ENCODE peak calls at places on chromosomes 1 and 21, in seven cellular contexts. Y is GM12865, Q is coronary artery, A is foreskin fibroblast, K is nephron progenitor cell, R is Calu3, I is HFFc6. P is an unnamed sample.

GRCh38 chr1:210361665-210362064 is 33.0 kb downstream of the HHAT start:
- DNase-seq in Y (no peak), Q (no peak), A (no peak), K (no peak), R (no peak), I (no peak), P (no peak)

GRCh38 chr1:7425229-7425628 is 345.9 kb upstream of the VAMP3 start:
- DNase-seq in Y (no peak), Q (no peak), A (no peak), K (no peak), R (no peak), I (no peak), P (no peak)

GRCh38 chr1:175192111-175192629 is 406 bp downstream of the KIAA0040 start:
- DNase-seq in Y (peak), Q (no peak), A (peak), K (peak), R (peak), I (no peak), P (no peak)

GRCh38 chr21:33622253-33622652 is 19.3 kb downstream of the CRYZL1 start:
- DNase-seq in Y (no peak), Q (no peak), A (no peak), K (no peak), R (no peak), I (no peak), P (no peak)

GRCh38 chr21:41769106-41769505 is 2.3 kb upstream of the RIPK4 start:
- DNase-seq in Y (no peak), Q (peak), A (no peak), K (no peak), R (no peak), I (no peak), P (no peak)

GRCh38 chr1:54940027-54940426 is 40.4 kb upstream of the TMEM61 start:
- DNase-seq in Y (no peak), Q (no peak), A (peak), K (no peak), R (no peak), I (peak), P (no peak)

GRCh38 chr1:56686171-56686570 is 41.1 kb downstream of the PRKAA2 start:
- DNase-seq in Y (no peak), Q (no peak), A (peak), K (no peak), R (no peak), I (peak), P (no peak)

GRCh38 chr1:91555821-91556531 is 55.3 kb downstream of the CDC7 start:
- DNase-seq in Y (peak), Q (no peak), A (peak), K (no peak), R (no peak), I (peak), P (no peak)

GRCh38 chr1:233105225-233105624 is 154.8 kb downstream of the NTPCR start:
- DNase-seq in Y (no peak), Q (no peak), A (peak), K (no peak), R (no peak), I (no peak), P (no peak)

GRCh38 chr1:172585348-172585747 is 52.4 kb downstream of the SUCO start:
- DNase-seq in Y (no peak), Q (no peak), A (peak), K (no peak), R (no peak), I (peak), P (no peak)

GRCh38 chr1:62689524-62689923 is 1.3 kb upstream of the DOCK7 start:
- DNase-seq in Y (peak), Q (no peak), A (peak), K (no peak), R (no peak), I (peak), P (no peak)

GRCh38 chr21:42071146-42071737 is at the start of gene UMODL1:
- DNase-seq in Y (no peak), Q (no peak), A (no peak), K (no peak), R (no peak), I (no peak), P (no peak)

GRCh38 chr1:111214086-111214801 is 13.3 kb upstream of the CHI3L2 start:
- DNase-seq in Y (peak), Q (no peak), A (no peak), K (no peak), R (no peak), I (no peak), P (no peak)

GRCh38 chr1:160219062-160219929 is 14.1 kb downstream of the PEA15 start:
- DNase-seq in Y (peak), Q (no peak), A (peak), K (peak), R (peak), I (peak), P (no peak)

DNA sequence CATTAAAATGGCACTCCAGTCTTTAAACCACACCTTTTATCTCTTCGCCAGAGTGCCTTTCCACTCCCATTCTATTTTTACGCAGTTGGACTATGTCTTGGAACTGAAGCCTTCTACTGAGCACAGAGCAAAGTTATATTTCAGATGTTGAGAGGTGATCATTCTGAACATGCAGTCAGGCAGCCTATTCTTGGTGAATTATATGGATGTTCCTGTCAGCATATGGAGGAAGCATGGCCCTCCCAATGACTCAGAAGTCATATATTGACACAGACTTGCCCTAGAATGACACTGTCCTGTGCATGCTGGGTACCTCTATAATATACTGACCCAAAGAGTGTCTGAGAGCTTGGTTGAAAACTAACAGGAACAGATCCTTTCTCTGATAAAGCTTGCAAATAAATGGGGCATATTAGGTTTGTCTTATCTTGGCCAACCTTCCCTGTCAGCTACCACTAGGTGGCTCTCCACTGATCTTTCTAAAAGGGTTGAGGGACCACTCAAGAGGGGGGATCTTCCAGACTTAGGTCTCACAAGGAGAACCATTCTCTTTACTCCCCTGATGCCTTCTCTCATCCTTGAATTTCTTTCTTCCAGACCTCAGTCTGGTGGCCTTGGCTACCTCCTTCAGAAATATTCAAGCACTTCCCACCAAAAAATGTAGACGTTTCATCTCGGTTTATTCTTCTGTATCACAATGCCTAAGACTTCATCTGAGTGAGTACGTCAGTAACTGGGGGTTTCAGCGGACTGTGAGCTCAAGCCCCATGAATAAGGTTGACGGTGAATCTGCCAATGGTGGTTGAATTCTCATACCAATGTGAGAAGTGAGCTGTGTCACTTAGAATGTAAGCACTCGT is 11.8 kb upstream of the ALG14 start:
- DNase-seq in Y (peak), Q (no peak), A (peak), K (peak), R (peak), I (peak), P (no peak)
- TF ChIP-seq CTCF in Y (peak), Q (no peak), A (peak), K (peak), R (peak), I (peak), P (peak)

GRCh38 chr1:2406451-2407041 is 5.8 kb downstream of the PEX10 start:
- DNase-seq in Y (no peak), Q (no peak), A (no peak), K (no peak), R (no peak), I (no peak), P (no peak)
- TF ChIP-seq CTCF in Y (no peak), Q (no peak), A (no peak), K (no peak), R (no peak), I (peak), P (peak)

DNA sequence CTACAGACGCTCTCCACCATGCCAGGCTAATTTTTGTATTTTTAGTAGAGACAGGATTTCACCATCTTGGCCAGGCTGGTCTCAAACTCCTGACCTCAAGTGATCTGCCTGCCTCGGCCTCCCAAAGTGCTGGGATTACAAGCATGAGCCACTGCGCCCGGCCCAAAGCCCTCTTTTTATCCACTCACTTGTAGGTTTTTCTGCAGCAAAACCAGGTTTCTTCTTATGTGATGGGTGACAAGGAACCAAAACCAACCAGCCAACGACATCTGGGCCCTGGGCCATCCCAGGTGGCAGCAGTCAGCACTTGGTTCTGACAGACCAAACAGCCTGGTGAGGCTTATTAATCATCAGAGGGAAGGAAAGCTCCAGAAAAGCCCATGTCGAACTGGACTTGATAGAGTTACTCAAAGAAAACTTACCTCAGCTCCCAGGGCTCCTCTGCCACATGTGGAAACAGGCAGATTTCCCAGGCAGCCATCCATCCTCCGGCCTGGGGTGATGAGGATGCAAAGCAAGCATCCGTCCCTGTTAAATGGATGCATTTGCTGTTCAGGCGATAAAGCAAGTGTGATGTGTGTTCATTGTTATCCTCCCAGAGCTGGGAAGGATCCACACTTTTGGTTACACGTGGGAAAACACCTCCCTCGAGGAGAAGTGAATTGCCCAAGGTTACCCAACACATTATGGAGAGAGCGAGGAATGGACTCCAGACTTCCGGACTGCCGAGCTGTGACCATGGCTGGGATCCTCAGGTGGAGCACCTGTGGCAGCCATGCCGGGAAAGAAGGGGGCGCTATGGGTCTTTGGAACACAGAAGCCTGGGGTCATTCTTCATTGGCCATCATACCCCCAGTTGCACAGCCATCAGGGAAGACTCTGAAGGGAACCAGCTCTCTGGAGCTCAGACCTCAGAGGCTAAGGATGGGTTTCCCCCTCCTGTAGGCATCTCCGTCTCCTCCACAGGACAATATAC is 118.8 kb downstream of the HUNK start:
- DNase-seq in Y (no peak), Q (no peak), A (no peak), K (no peak), R (no peak), I (no peak), P (no peak)
- TF ChIP-seq CTCF in Y (no peak), Q (no peak), A (no peak), K (no peak), R (no peak), I (no peak), P (no peak)

GRCh38 chr21:37936010-37936785 is 19.9 kb upstream of the KCNJ6 start:
- DNase-seq in Y (no peak), Q (no peak), A (no peak), K (no peak), R (no peak), I (no peak), P (no peak)

GRCh38 chr21:37937668-37938067 is 21.4 kb upstream of the KCNJ6 start:
- DNase-seq in Y (no peak), Q (no peak), A (no peak), K (no peak), R (no peak), I (no peak), P (no peak)

GRCh38 chr21:37939251-37939650 is 23.0 kb upstream of the KCNJ6 start:
- DNase-seq in Y (no peak), Q (no peak), A (no peak), K (no peak), R (no peak), I (no peak), P (no peak)

GRCh38 chr21:37944492-37944891 is 28.2 kb upstream of the KCNJ6 start:
- DNase-seq in Y (no peak), Q (no peak), A (no peak), K (no peak), R (no peak), I (no peak), P (no peak)

GRCh38 chr21:37939838-37940237 is 23.6 kb upstream of the KCNJ6 start:
- DNase-seq in Y (no peak), Q (no peak), A (no peak), K (no peak), R (no peak), I (no peak), P (no peak)
- TF ChIP-seq CTCF in Y (no peak), Q (no peak), A (no peak), K (no peak), R (no peak), I (no peak), P (no peak)

GRCh38 chr1:182718311-182718710 is 33.9 kb upstream of the RGS8 start:
- DNase-seq in Y (peak), Q (no peak), A (no peak), K (no peak), R (no peak), I (no peak), P (no peak)

GRCh38 chr1:182716740-182717720 is 32.6 kb upstream of the RGS8 start:
- DNase-seq in Y (peak), Q (no peak), A (no peak), K (no peak), R (no peak), I (no peak), P (no peak)

GRCh38 chr1:182721525-182721924 is 37.1 kb upstream of the RGS8 start:
- DNase-seq in Y (no peak), Q (no peak), A (no peak), K (no peak), R (no peak), I (no peak), P (no peak)

GRCh38 chr1:182723195-182723594 is 38.8 kb upstream of the RGS8 start:
- DNase-seq in Y (no peak), Q (no peak), A (no peak), K (no peak), R (no peak), I (no peak), P (no peak)

GRCh38 chr1:182720465-182720864 is 36.1 kb upstream of the RGS8 start:
- DNase-seq in Y (no peak), Q (no peak), A (peak), K (no peak), R (peak), I (peak), P (no peak)
- TF ChIP-seq CTCF in Y (no peak), Q (no peak), A (peak), K (peak), R (peak), I (peak), P (peak)

DNA sequence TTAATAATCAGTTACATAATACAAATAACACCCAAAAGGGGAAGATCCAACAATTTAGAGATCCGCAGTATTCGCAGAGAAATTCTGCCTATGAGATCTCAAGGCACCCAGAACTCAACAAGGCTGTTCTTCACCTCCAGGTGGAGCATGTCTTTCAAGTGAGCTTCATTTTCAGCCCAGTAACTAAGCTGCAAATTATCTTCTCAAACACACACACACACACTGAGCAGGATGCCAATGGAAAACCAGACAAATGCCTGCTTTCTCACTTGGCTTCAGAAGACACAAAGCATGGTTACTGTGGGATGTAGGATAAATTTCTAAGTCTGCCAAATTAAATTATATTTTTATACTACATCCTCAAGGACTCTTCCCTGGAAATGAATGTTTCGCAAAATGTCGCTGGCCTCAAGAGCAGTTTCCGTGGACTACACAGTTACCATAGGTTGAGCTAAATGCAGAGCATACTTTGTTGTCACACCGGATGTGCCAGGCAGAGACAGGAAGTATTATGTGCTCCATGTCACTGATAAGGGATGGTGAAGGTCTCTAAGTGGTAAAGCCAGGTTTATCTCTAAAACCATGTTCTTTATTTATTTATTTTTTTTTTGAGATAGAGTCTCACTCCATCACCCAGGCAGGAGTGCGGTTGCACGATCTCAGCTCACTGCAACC is 30.3 kb downstream of the UBR4 start:
- DNase-seq in Y (peak), Q (no peak), A (peak), K (no peak), R (no peak), I (peak), P (no peak)
- TF ChIP-seq CTCF in Y (peak), Q (no peak), A (peak), K (no peak), R (no peak), I (peak), P (peak)

DNA sequence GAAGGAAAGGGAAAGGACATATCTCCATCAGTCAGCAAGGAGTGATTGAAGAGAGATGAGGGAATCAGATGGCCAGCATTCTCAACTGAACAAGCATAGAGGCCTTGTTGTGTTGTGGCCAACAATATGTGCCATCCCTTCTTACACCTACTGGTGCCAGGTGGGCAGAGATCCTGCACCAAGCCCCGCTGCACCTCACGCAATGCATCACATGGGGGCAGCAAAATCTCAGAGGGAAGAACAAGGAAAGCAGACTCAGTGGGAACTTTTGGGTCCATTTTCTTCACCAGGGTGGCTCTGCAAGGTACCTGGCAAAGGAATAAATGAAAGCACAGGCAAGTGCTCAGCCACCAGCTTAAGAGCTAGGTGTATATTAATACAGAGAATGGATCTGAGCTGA is 33.2 kb downstream of the HSD3B2 start:
- DNase-seq in Y (peak), Q (no peak), A (no peak), K (no peak), R (peak), I (no peak), P (no peak)
- TF ChIP-seq CTCF in Y (no peak), Q (no peak), A (no peak), K (no peak), R (no peak), I (peak), P (peak)

GRCh38 chr1:206909883-206910318 is 11.8 kb downstream of the FCMR start:
- DNase-seq in Y (no peak), Q (no peak), A (no peak), K (no peak), R (no peak), I (no peak), P (no peak)

GRCh38 chr1:206905295-206906164 is 8.3 kb downstream of the IL24 start:
- DNase-seq in Y (peak), Q (no peak), A (peak), K (no peak), R (no peak), I (peak), P (no peak)

GRCh38 chr1:206909167-206909882 is 12.1 kb downstream of the IL24 start:
- DNase-seq in Y (no peak), Q (no peak), A (peak), K (peak), R (peak), I (no peak), P (peak)

GRCh38 chr1:206908038-206908437 is 10.8 kb downstream of the IL24 start:
- DNase-seq in Y (no peak), Q (no peak), A (no peak), K (no peak), R (no peak), I (no peak), P (no peak)

DNA sequence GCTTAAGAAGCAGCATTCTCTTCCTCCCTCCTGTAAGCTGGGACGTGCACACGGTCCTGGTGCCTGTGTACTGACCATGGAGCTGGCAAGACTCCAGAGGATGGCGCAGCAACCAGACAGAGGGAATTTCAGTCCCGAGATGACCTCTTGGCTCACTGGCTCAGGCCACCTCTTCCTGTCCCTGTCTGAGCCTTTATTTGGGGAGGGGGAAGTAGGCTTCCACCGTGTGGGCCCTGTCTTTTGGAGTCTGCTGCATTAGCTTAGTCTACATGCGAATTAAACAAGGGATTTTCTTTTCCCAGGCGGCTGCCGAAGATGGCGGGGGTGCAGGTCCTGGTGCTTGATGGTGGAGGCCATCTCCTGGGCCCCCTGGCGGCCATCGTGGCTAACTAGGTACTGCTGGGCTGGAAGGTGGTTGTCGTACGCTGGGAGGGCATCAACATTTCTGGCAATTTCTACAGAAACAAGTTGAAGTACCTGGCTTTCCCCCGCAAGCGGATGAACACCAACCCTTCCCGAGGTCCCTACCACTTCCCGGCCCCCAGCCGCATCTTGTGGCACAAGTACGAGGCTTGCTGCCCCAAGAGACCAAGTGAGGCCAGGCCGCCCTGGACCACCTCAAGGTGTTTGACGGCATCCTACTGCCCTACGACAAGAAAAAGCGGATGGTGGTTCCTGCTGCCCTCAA is 10.2 kb downstream of the IL24 start:
- DNase-seq in Y (no peak), Q (no peak), A (no peak), K (peak), R (peak), I (no peak), P (no peak)
- TF ChIP-seq CTCF in Y (peak), Q (no peak), A (no peak), K (peak), R (peak), I (peak), P (peak)